ENCODE peak calls at places on chromosomes 6 and 20, in nine cellular contexts. V is AG04450; D is right atrium auricular region; E is RWPE1; S is PC-9; X is endothelial cell of umbilical vein; O is CD8-positive, alpha-beta T cell; M is aorta; G is heart right ventricle. B is an unnamed sample.

GRCh38 chr6:36289281-36290018 is 19.6 kb downstream of the PNPLA1 start:
- DNase-seq in V (no peak), D (no peak), E (peak; percentile 85), S (peak; percentile 62), X (no peak), O (no peak), M (no peak), G (no peak), B (peak; percentile 45)

GRCh38 chr6:109033655-109034054 is 61.0 kb downstream of the SESN1 start:
- DNase-seq in V (no peak), D (no peak), E (no peak), S (no peak), X (no peak), O (no peak), M (no peak), G (no peak), B (no peak)

GRCh38 chr6:4909063-4909645 is 94.7 kb downstream of the RPP40 start:
- DNase-seq in V (no peak), D (no peak), E (no peak), S (no peak), X (no peak), O (no peak), M (no peak), G (no peak), B (no peak)

GRCh38 chr20:1830240-1830639 is 65.0 kb upstream of the SIRPA start:
- DNase-seq in V (peak; percentile 94), D (peak; percentile 93), E (peak; percentile 98), S (peak; percentile 83), X (no peak), O (no peak), M (peak; percentile 79), G (peak; percentile 82), B (no peak)

GRCh38 chr6:158666637-158667359 is 16.9 kb downstream of the SYTL3 start:
- DNase-seq in V (no peak), D (peak; percentile 53), E (no peak), S (peak; percentile 68), X (no peak), O (no peak), M (no peak), G (no peak), B (no peak)

GRCh38 chr6:33249732-33250625 is 21.7 kb downstream of the VPS52 start:
- DNase-seq in V (no peak), D (no peak), E (peak; percentile 55), S (no peak), X (peak; percentile 52), O (no peak), M (peak; percentile 53), G (peak; percentile 17), B (no peak)

GRCh38 chr6:128808856-128809255 is 74.1 kb upstream of the LAMA2 start:
- DNase-seq in V (no peak), D (no peak), E (no peak), S (no peak), X (no peak), O (no peak), M (no peak), G (no peak), B (no peak)

GRCh38 chr20:18666803-18667460 is 79.1 kb downstream of the DTD1 start:
- DNase-seq in V (no peak), D (no peak), E (no peak), S (no peak), X (no peak), O (no peak), M (no peak), G (no peak), B (no peak)

GRCh38 chr20:44209691-44210421 is 715 bp downstream of the OSER1 start:
- DNase-seq in V (no peak), D (no peak), E (no peak), S (peak; percentile 29), X (peak; percentile 63), O (no peak), M (no peak), G (no peak), B (no peak)

GRCh38 chr20:34771680-34772081 is 53.8 kb downstream of the NCOA6 start:
- DNase-seq in V (no peak), D (no peak), E (no peak), S (no peak), X (no peak), O (no peak), M (no peak), G (no peak), B (no peak)

GRCh38 chr6:8785223-8785622 is 349.9 kb upstream of the SLC35B3 start:
- DNase-seq in V (no peak), D (no peak), E (no peak), S (no peak), X (no peak), O (no peak), M (no peak), G (no peak), B (no peak)

GRCh38 chr6:155185544-155185943 is 78.3 kb upstream of the CLDN20 start:
- DNase-seq in V (no peak), D (no peak), E (peak; percentile 74), S (peak; percentile 85), X (peak; percentile 25), O (no peak), M (no peak), G (no peak), B (peak; percentile 80)

GRCh38 chr20:3821996-3822395 is 1.6 kb downstream of the AP5S1 start:
- DNase-seq in V (no peak), D (no peak), E (no peak), S (no peak), X (no peak), O (no peak), M (no peak), G (no peak), B (no peak)

GRCh38 chr20:20463933-20464374 is 96.0 kb downstream of the INSM1 start:
- DNase-seq in V (no peak), D (no peak), E (no peak), S (no peak), X (no peak), O (no peak), M (no peak), G (no peak), B (peak; percentile 82)

GRCh38 chr20:49284818-49285217 is 7.0 kb upstream of the ZNFX1 start:
- DNase-seq in V (no peak), D (no peak), E (no peak), S (no peak), X (no peak), O (no peak), M (no peak), G (no peak), B (no peak)

GRCh38 chr20:49282584-49283171 is 4.8 kb upstream of the ZNFX1 start:
- DNase-seq in V (no peak), D (no peak), E (no peak), S (no peak), X (no peak), O (no peak), M (no peak), G (no peak), B (no peak)

GRCh38 chr20:49285233-49285668 is 7.4 kb upstream of the ZNFX1 start:
- DNase-seq in V (no peak), D (no peak), E (no peak), S (no peak), X (no peak), O (no peak), M (no peak), G (no peak), B (no peak)

GRCh38 chr20:49283176-49283702 is 5.4 kb upstream of the ZNFX1 start:
- DNase-seq in V (no peak), D (no peak), E (no peak), S (no peak), X (no peak), O (no peak), M (no peak), G (no peak), B (no peak)

GRCh38 chr20:49283703-49284625 is 6.1 kb upstream of the ZNFX1 start:
- DNase-seq in V (no peak), D (no peak), E (no peak), S (no peak), X (no peak), O (no peak), M (no peak), G (no peak), B (no peak)
- H3K27ac ChIP-seq in V (no peak overlapping the region), D (no peak overlapping the region), E (peak overlapping the region; percentile 42), S (peak overlapping the region; percentile 91), X (no peak overlapping the region), O (no peak overlapping the region), M (no peak overlapping the region), G (no peak overlapping the region), B (peak overlapping the region; percentile 51)

DNA sequence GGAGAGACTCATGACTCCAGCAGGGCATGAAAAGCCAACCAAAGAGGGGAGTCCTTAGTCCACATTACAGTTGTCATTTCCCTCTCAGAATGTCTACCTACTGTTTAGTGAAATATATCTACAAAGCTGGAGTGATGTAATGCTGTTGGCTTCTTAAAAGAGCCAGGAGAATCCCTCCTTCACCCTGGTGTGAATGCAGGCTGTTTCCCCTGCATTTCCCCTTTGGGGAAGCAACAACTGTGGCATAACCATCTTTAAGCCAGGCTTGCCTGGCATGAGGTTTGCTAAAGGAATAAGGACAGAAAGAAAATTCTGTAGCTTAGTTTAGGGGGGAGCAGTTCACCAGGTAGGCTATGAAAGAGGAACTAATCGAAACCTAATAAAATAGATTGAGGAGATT is 129.5 kb downstream of the CRYBG1 start:
- DNase-seq in V (no peak), D (no peak), E (no peak), S (no peak), X (no peak), O (no peak), M (no peak), G (no peak), B (no peak)
- H3K27ac ChIP-seq in V (no peak overlapping the region), D (no peak overlapping the region), E (no peak overlapping the region), S (peak overlapping the region; percentile 87), X (no peak overlapping the region), O (no peak overlapping the region), M (no peak overlapping the region), G (no peak overlapping the region), B (no peak overlapping the region)

DNA sequence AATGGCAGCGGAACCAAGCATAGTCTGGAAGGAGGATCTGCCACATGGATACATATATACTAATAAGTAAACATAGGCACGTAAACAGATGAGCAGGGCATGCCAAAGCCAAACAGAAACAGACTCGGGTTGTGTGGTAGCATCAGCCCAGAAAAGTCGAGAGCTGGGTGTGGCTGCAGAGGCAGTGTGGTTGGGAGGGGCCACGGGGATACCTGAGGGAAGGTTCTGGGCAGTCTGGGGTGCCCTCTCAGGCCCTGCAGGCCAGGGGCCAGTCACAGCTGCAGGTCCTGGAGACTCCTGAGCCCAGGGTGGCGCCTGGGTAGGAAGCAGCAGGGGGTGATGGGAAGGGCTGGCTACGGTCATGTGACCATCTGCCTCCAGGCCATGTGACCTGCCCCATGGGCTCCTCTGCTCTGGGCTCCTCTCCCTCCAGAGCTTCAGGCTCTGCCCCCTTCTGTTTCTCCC is 42.8 kb upstream of the MRPS10 start:
- DNase-seq in V (no peak), D (no peak), E (no peak), S (no peak), X (no peak), O (no peak), M (no peak), G (no peak), B (peak; percentile 72)
- H3K27ac ChIP-seq in V (peak overlapping the region; percentile 31), D (no peak overlapping the region), E (peak overlapping the region; percentile 65), S (no peak overlapping the region), X (no peak overlapping the region), O (no peak overlapping the region), M (no peak overlapping the region), G (peak overlapping the region; percentile 46), B (no peak overlapping the region)

GRCh38 chr6:135012764-135013163 is 41.9 kb downstream of the HBS1L start:
- DNase-seq in V (peak; percentile 34), D (no peak), E (no peak), S (no peak), X (no peak), O (no peak), M (no peak), G (no peak), B (no peak)
- H3K27ac ChIP-seq in V (peak overlapping the region; percentile 23), D (no peak overlapping the region), E (no peak overlapping the region), S (no peak overlapping the region), X (no peak overlapping the region), O (no peak overlapping the region), M (no peak overlapping the region), G (no peak overlapping the region), B (no peak overlapping the region)

B was measured in H9.